ENCODE peak calls at places on chromosomes 2 and 18, in four cellular contexts. One of them, this sample, is unnamed.

GRCh38 chr18:56986829-56987228 is 160.1 kb upstream of the BOD1L2 start:
- DNase-seq in RPMI7951: no peak
- DNase-seq in colonic mucosa: no peak
- DNase-seq in activated naive CD8-positive, alpha-beta T cell treated with anti-CD3 and anti-CD28 coated beads, Interleukin-2, amount 50 U/mL, for 24 hours: no peak
- DNase-seq in this sample: no peak

GRCh38 chr2:154452906-154453493 is 245.5 kb upstream of the KCNJ3 start:
- DNase-seq in RPMI7951: peak
- DNase-seq in colonic mucosa: no peak
- DNase-seq in activated naive CD8-positive, alpha-beta T cell treated with anti-CD3 and anti-CD28 coated beads, Interleukin-2, amount 50 U/mL, for 24 hours: no peak
- DNase-seq in this sample: no peak

GRCh38 chr18:49733321-49733720 is 80.0 kb downstream of the ACAA2 start:
- DNase-seq in RPMI7951: no peak
- DNase-seq in colonic mucosa: no peak
- DNase-seq in activated naive CD8-positive, alpha-beta T cell treated with anti-CD3 and anti-CD28 coated beads, Interleukin-2, amount 50 U/mL, for 24 hours: no peak
- DNase-seq in this sample: no peak

GRCh38 chr2:17107131-17107530 is 411.1 kb downstream of the RAD51AP2 start:
- DNase-seq in RPMI7951: peak
- DNase-seq in colonic mucosa: no peak
- DNase-seq in activated naive CD8-positive, alpha-beta T cell treated with anti-CD3 and anti-CD28 coated beads, Interleukin-2, amount 50 U/mL, for 24 hours: no peak
- DNase-seq in this sample: no peak

GRCh38 chr2:69948032-69948962 is 13.1 kb downstream of the ASPRV1 start:
- DNase-seq in RPMI7951: no peak
- DNase-seq in colonic mucosa: no peak
- DNase-seq in activated naive CD8-positive, alpha-beta T cell treated with anti-CD3 and anti-CD28 coated beads, Interleukin-2, amount 50 U/mL, for 24 hours: no peak
- DNase-seq in this sample: no peak

GRCh38 chr2:44804406-44805235 is 136.9 kb upstream of the SIX3 start:
- DNase-seq in RPMI7951: no peak
- DNase-seq in colonic mucosa: no peak
- DNase-seq in activated naive CD8-positive, alpha-beta T cell treated with anti-CD3 and anti-CD28 coated beads, Interleukin-2, amount 50 U/mL, for 24 hours: no peak
- DNase-seq in this sample: no peak

GRCh38 chr2:65710356-65710755 is 278.0 kb upstream of the SPRED2 start:
- DNase-seq in RPMI7951: no peak
- DNase-seq in colonic mucosa: no peak
- DNase-seq in activated naive CD8-positive, alpha-beta T cell treated with anti-CD3 and anti-CD28 coated beads, Interleukin-2, amount 50 U/mL, for 24 hours: no peak
- DNase-seq in this sample: no peak

GRCh38 chr2:147792966-147793617 is 51.7 kb upstream of the ACVR2A start:
- DNase-seq in RPMI7951: peak
- DNase-seq in colonic mucosa: no peak
- DNase-seq in activated naive CD8-positive, alpha-beta T cell treated with anti-CD3 and anti-CD28 coated beads, Interleukin-2, amount 50 U/mL, for 24 hours: no peak
- DNase-seq in this sample: no peak

GRCh38 chr2:43764086-43764710 is 9.6 kb upstream of the DYNC2LI1 start:
- DNase-seq in RPMI7951: no peak
- DNase-seq in colonic mucosa: no peak
- DNase-seq in activated naive CD8-positive, alpha-beta T cell treated with anti-CD3 and anti-CD28 coated beads, Interleukin-2, amount 50 U/mL, for 24 hours: no peak
- DNase-seq in this sample: no peak

GRCh38 chr2:69026638-69027037 is 13.7 kb downstream of the ANTXR1 start:
- DNase-seq in RPMI7951: no peak
- DNase-seq in colonic mucosa: no peak
- DNase-seq in activated naive CD8-positive, alpha-beta T cell treated with anti-CD3 and anti-CD28 coated beads, Interleukin-2, amount 50 U/mL, for 24 hours: no peak
- DNase-seq in this sample: no peak

GRCh38 chr2:136135924-136136906 is 18.3 kb upstream of the CXCR4 start:
- DNase-seq in RPMI7951: no peak
- DNase-seq in colonic mucosa: peak
- DNase-seq in activated naive CD8-positive, alpha-beta T cell treated with anti-CD3 and anti-CD28 coated beads, Interleukin-2, amount 50 U/mL, for 24 hours: peak
- DNase-seq in this sample: no peak

GRCh38 chr2:4272261-4272858 is 569.0 kb downstream of the DCDC2C start:
- DNase-seq in RPMI7951: no peak
- DNase-seq in colonic mucosa: no peak
- DNase-seq in activated naive CD8-positive, alpha-beta T cell treated with anti-CD3 and anti-CD28 coated beads, Interleukin-2, amount 50 U/mL, for 24 hours: no peak
- DNase-seq in this sample: no peak

GRCh38 chr2:177784449-177784845 is 288.1 kb downstream of the PDE11A start:
- DNase-seq in RPMI7951: peak
- DNase-seq in colonic mucosa: no peak
- DNase-seq in activated naive CD8-positive, alpha-beta T cell treated with anti-CD3 and anti-CD28 coated beads, Interleukin-2, amount 50 U/mL, for 24 hours: no peak
- DNase-seq in this sample: peak

GRCh38 chr18:13280066-13280795 is 61.7 kb downstream of the LDLRAD4 start:
- DNase-seq in RPMI7951: no peak
- DNase-seq in colonic mucosa: no peak
- DNase-seq in activated naive CD8-positive, alpha-beta T cell treated with anti-CD3 and anti-CD28 coated beads, Interleukin-2, amount 50 U/mL, for 24 hours: no peak
- DNase-seq in this sample: no peak